ENCODE peak calls at places on chromosomes 11 and 22, in four cellular contexts. Z, G, V and K are unnamed samples.
A peak's percentile ranks its signal among the peaks of the same experiment; 100 is the strongest.

GRCh38 chr11:65156926-65157325 is 13.1 kb upstream of the SPDYC start:
- DNase-seq in Z (no peak), G (no peak), V (no peak), K (no peak)

GRCh38 chr22:33013051-33013450 is 45.1 kb downstream of the SYN3 start:
- DNase-seq in Z (no peak), G (no peak), V (no peak), K (no peak)

GRCh38 chr11:2213384-2213842 is 41.8 kb upstream of the TH start:
- DNase-seq in Z (no peak), G (no peak), V (peak; percentile 16), K (peak; percentile 15)

GRCh38 chr11:27081056-27081455 is 40.4 kb downstream of the BBOX1 start:
- DNase-seq in Z (no peak), G (no peak), V (no peak), K (no peak)

GRCh38 chr11:8567597-8568198 is 26.3 kb downstream of the STK33 start:
- DNase-seq in Z (no peak), G (no peak), V (no peak), K (no peak)

GRCh38 chr11:18347471-18348125 is 25.2 kb downstream of the GTF2H1 start:
- DNase-seq in Z (peak; percentile 59), G (no peak), V (no peak), K (no peak)

GRCh38 chr11:69817265-69818236 is 1.7 kb downstream of the FGF3 start:
- DNase-seq in Z (no peak), G (no peak), V (no peak), K (no peak)

GRCh38 chr11:15673408-15673811 is 558.7 kb downstream of the INSC start:
- DNase-seq in Z (no peak), G (no peak), V (no peak), K (no peak)

GRCh38 chr11:6474806-6475500 is 1.2 kb upstream of the TRIM3 start:
- DNase-seq in Z (no peak), G (peak; percentile 25), V (no peak), K (no peak)

GRCh38 chr11:12381875-12382274 is 4.5 kb downstream of the PARVA start:
- DNase-seq in Z (no peak), G (no peak), V (no peak), K (no peak)

GRCh38 chr11:57885298-57886035 is 123.9 kb downstream of the CTNND1 start:
- DNase-seq in Z (no peak), G (no peak), V (no peak), K (no peak)

GRCh38 chr11:396948-397548 is 3.0 kb downstream of the PKP3 start:
- DNase-seq in Z (no peak), G (no peak), V (no peak), K (peak; percentile 71)

GRCh38 chr22:48090332-48090672 is 1327.9 kb downstream of the TBC1D22A start:
- DNase-seq in Z (no peak), G (no peak), V (no peak), K (no peak)

GRCh38 chr11:8531312-8531711 is 62.7 kb downstream of the STK33 start:
- DNase-seq in Z (no peak), G (no peak), V (no peak), K (peak; percentile 44)

GRCh38 chr22:27420817-27421361 is 380.7 kb downstream of the MN1 start:
- DNase-seq in Z (peak; percentile 85), G (no peak), V (no peak), K (peak; percentile 84)

GRCh38 chr11:85776951-85777602 is 33.9 kb downstream of the SYTL2 start:
- DNase-seq in Z (no peak), G (no peak), V (no peak), K (no peak)

GRCh38 chr11:109037856-109038780 is 373.2 kb downstream of the DDX10 start:
- DNase-seq in Z (no peak), G (no peak), V (no peak), K (no peak)

GRCh38 chr22:45757068-45757467 is 85.4 kb downstream of the ATXN10 start:
- DNase-seq in Z (no peak), G (no peak), V (no peak), K (peak; percentile 38)

GRCh38 chr11:57214494-57214893 is 22.6 kb downstream of the APLNR start:
- DNase-seq in Z (peak; percentile 68), G (no peak), V (no peak), K (no peak)

GRCh38 chr11:45304111-45304991 is 18.2 kb upstream of the SYT13 start:
- DNase-seq in Z (no peak), G (no peak), V (no peak), K (no peak)

GRCh38 chr22:18955696-18956095 is 19.6 kb upstream of the PRODH start:
- DNase-seq in Z (no peak), G (no peak), V (no peak), K (no peak)

GRCh38 chr11:75298191-75298590 is 53.3 kb downstream of the ARRB1 start:
- DNase-seq in Z (no peak), G (no peak), V (no peak), K (no peak)

GRCh38 chr22:29559853-29560252 is 6.3 kb upstream of the THOC5 start:
- DNase-seq in Z (no peak), G (no peak), V (no peak), K (no peak)

GRCh38 chr11:34775417-34775888 is 140.7 kb downstream of the APIP start:
- DNase-seq in Z (no peak), G (no peak), V (no peak), K (no peak)

GRCh38 chr11:61698173-61698965 is 18.2 kb downstream of the DAGLA start:
- DNase-seq in Z (no peak), G (no peak), V (no peak), K (no peak)

GRCh38 chr22:22230438-22230837 is 14.1 kb upstream of the VPREB1 start:
- DNase-seq in Z (no peak), G (no peak), V (no peak), K (no peak)

GRCh38 chr22:22237521-22237920 is 7.1 kb upstream of the VPREB1 start:
- DNase-seq in Z (no peak), G (no peak), V (no peak), K (no peak)

GRCh38 chr22:22239311-22239939 is 5.2 kb upstream of the VPREB1 start:
- DNase-seq in Z (no peak), G (no peak), V (no peak), K (no peak)

GRCh38 chr22:22233081-22233480 is 11.5 kb upstream of the VPREB1 start:
- DNase-seq in Z (no peak), G (no peak), V (no peak), K (no peak)

GRCh38 chr22:22235564-22235963 is 9.0 kb upstream of the VPREB1 start:
- DNase-seq in Z (no peak), G (peak; percentile 15), V (peak; percentile 37), K (no peak)
- H3K27me3 ChIP-seq in Z (peaks cover 5% of the 10 kb centered on the region), G (no peaks in the 10 kb centered on the region), V (no peaks in the 10 kb centered on the region), K (peaks cover 91% of the 10 kb centered on the region)

DNA sequence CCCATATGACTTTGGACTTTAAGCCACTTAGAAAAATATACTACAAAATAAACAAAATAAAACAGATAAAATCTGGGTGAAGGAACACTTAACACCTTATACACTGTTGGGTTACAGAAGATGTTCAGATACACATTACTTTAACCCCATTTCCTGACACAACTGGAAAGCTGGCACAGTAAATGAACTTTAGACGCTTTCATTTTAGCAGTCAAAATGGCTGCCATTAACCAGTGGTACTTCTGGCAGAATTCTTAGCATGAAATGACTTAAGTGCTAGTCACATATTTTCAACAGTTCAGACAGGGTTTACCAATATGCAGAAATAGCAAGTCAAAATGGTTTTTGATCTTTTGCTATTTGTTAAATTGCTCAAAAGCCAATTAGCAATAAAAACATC is 37.9 kb downstream of the PIK3C2A start:
- DNase-seq in Z (no peak), G (no peak), V (no peak), K (no peak)
- H3K27me3 ChIP-seq in Z (no peaks in the 10 kb centered on the region), G (no peaks in the 10 kb centered on the region), V (no peaks in the 10 kb centered on the region), K (no peaks in the 10 kb centered on the region)

GRCh38 chr11:124756033-124756752 is 4.1 kb upstream of the VSIG2 start:
- DNase-seq in Z (no peak), G (no peak), V (no peak), K (no peak)
- H3K27me3 ChIP-seq in Z (peaks cover 17% of the 10 kb centered on the region), G (no peaks in the 10 kb centered on the region), V (peaks cover 26% of the 10 kb centered on the region), K (peaks cover 88% of the 10 kb centered on the region)

DNA sequence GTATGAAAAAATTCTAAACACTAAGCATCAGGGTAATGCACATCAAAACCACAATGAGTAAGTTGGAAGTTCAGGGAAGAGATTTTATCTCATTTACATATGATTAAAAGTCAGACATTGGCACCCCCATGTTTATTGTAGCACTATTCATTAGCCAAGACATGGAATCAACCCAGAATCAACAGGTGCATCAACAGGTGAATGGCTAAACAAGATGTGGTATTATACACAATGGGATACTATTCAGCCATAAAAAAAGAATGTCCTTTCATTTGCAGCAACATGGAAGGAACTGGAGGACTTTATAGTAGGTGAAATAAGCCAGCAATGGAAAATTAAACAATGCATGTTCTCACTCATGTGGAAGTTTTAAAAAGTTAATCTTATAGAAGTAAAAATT is 17.6 kb upstream of the TTC17 start:
- DNase-seq in Z (no peak), G (no peak), V (no peak), K (no peak)
- H3K27me3 ChIP-seq in Z (no peaks in the 10 kb centered on the region), G (no peaks in the 10 kb centered on the region), V (no peaks in the 10 kb centered on the region), K (no peaks in the 10 kb centered on the region)

DNA sequence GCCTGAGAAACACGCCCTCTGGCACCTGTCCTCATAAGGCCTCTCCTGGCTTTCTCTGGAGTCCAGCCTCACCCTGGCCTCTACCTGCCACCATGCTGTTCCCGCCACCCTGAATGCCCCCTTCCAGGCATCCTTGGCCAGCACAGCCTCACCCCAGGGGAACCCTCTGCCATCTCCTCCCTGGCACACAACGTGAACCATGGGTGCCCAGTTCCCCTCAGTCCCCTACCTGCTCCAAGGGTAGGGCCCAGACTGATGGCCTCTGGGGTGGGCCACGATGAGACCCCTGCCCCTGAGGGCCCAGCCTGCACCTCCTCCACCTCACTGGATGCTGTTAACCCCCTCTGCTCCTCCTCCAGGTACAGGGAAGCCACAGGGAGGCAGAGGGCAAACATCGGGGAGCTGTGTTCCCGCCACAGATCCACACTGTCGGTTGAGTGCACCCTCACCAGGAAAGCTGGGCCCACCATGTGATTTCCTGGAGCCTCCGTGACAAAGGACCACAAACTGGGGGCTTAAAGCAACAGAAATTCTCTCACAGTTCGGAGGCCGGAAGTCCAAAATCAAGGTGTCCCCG is 169.6 kb downstream of the BRD1 start:
- DNase-seq in Z (no peak), G (no peak), V (no peak), K (no peak)
- H3K27me3 ChIP-seq in Z (no peaks in the 10 kb centered on the region), G (peaks cover 2% of the 10 kb centered on the region), V (no peaks in the 10 kb centered on the region), K (peaks cover 60% of the 10 kb centered on the region)

GRCh38 chr22:25822344-25822743 is 80.4 kb downstream of the MYO18B start:
- DNase-seq in Z (no peak), G (no peak), V (no peak), K (no peak)
- H3K27me3 ChIP-seq in Z (no peaks in the 10 kb centered on the region), G (no peaks in the 10 kb centered on the region), V (no peaks in the 10 kb centered on the region), K (no peaks in the 10 kb centered on the region)

GRCh38 chr22:38966942-38967341 is 9.5 kb downstream of the APOBEC3A start:
- DNase-seq in Z (no peak), G (no peak), V (no peak), K (no peak)
- H3K27me3 ChIP-seq in Z (peaks cover 48% of the 10 kb centered on the region), G (no peaks in the 10 kb centered on the region), V (no peaks in the 10 kb centered on the region), K (no peaks in the 10 kb centered on the region)